ENCODE peak calls at places on chromosomes 2 and 18, in eight cellular contexts. B is Daoy; M is nephron progenitor cell; C is activated effector memory CD4-positive, alpha-beta T cell treated with Interleukin-2 at 50 U/mL for 16 hours; T is activated T-cell treated with anti-CD3 and anti-CD28 coated beads for 24 hours; G is midbrain; E is posterior vena cava; Y is H4. X is an unnamed sample.

GRCh38 chr18:48815182-48815520 is 135.6 kb downstream of the SMAD7 start:
- DNase-seq in B (no peak), M (no peak), C (no peak), T (no peak), G (no peak), E (peak), Y (no peak), X (no peak)

GRCh38 chr2:48587560-48587959 is 30.1 kb upstream of the GTF2A1L start:
- DNase-seq in B (no peak), M (no peak), C (no peak), T (no peak), G (no peak), E (no peak), Y (no peak), X (no peak)

GRCh38 chr2:196123679-196124373 is 47.6 kb downstream of the STK17B start:
- DNase-seq in B (peak), M (no peak), C (no peak), T (no peak), G (no peak), E (no peak), Y (no peak), X (no peak)

GRCh38 chr2:80519121-80519643 is 214.6 kb upstream of the LRRTM1 start:
- DNase-seq in B (no peak), M (no peak), C (no peak), T (no peak), G (peak), E (no peak), Y (no peak), X (no peak)

GRCh38 chr2:241762321-241762932 is 14.2 kb upstream of the GAL3ST2 start:
- DNase-seq in B (no peak), M (no peak), C (no peak), T (no peak), G (no peak), E (peak), Y (no peak), X (no peak)

GRCh38 chr2:164967781-164968228 is 12.5 kb upstream of the SLC38A11 start:
- DNase-seq in B (peak), M (no peak), C (no peak), T (no peak), G (no peak), E (no peak), Y (peak), X (no peak)

GRCh38 chr2:71482055-71482454 is 28.7 kb downstream of the DYSF start:
- DNase-seq in B (no peak), M (peak), C (no peak), T (no peak), G (no peak), E (peak), Y (no peak), X (no peak)

GRCh38 chr18:73791081-73791480 is 356.6 kb downstream of the FBXO15 start:
- DNase-seq in B (no peak), M (no peak), C (no peak), T (no peak), G (no peak), E (no peak), Y (no peak), X (no peak)

GRCh38 chr2:177598321-177598922 is 205.8 kb downstream of the AGPS start:
- DNase-seq in B (no peak), M (no peak), C (no peak), T (no peak), G (peak), E (no peak), Y (no peak), X (peak)

GRCh38 chr2:215692387-215693079 is 256.7 kb upstream of the FN1 start:
- DNase-seq in B (peak), M (no peak), C (no peak), T (no peak), G (no peak), E (no peak), Y (peak), X (no peak)

GRCh38 chr2:230335461-230335863 is 8.5 kb downstream of the SP140L start:
- DNase-seq in B (no peak), M (no peak), C (no peak), T (no peak), G (no peak), E (no peak), Y (no peak), X (no peak)

GRCh38 chr2:162710282-162710891 is 128.2 kb downstream of the KCNH7 start:
- DNase-seq in B (no peak), M (no peak), C (no peak), T (no peak), G (no peak), E (no peak), Y (peak), X (no peak)

GRCh38 chr2:11833601-11834000 is 87.2 kb downstream of the LPIN1 start:
- DNase-seq in B (peak), M (no peak), C (no peak), T (no peak), G (no peak), E (no peak), Y (no peak), X (no peak)

GRCh38 chr2:190533968-190534309 is 583 bp downstream of the NEMP2 start:
- DNase-seq in B (peak), M (no peak), C (peak), T (peak), G (no peak), E (no peak), Y (no peak), X (no peak)

GRCh38 chr2:175180701-175181103 is 808 bp downstream of the ATP5MC3 start:
- DNase-seq in B (peak), M (peak), C (peak), T (peak), G (peak), E (peak), Y (no peak), X (peak)

GRCh38 chr2:54579682-54580349 is 123.7 kb downstream of the SPTBN1 start:
- DNase-seq in B (no peak), M (no peak), C (peak), T (no peak), G (no peak), E (no peak), Y (no peak), X (no peak)

GRCh38 chr2:62099523-62100175 is 96.3 kb upstream of the B3GNT2 start:
- DNase-seq in B (no peak), M (no peak), C (no peak), T (no peak), G (no peak), E (no peak), Y (no peak), X (no peak)

GRCh38 chr2:96245609-96246390 is 20.0 kb downstream of the TMEM127 start:
- DNase-seq in B (peak), M (no peak), C (no peak), T (no peak), G (no peak), E (no peak), Y (no peak), X (no peak)

GRCh38 chr2:181805228-181806038 is 86.1 kb upstream of the ITPRID2 start:
- DNase-seq in B (no peak), M (no peak), C (no peak), T (no peak), G (no peak), E (no peak), Y (peak), X (no peak)

GRCh38 chr18:25230658-25231326 is 121.2 kb downstream of the ZNF521 start:
- DNase-seq in B (peak), M (no peak), C (no peak), T (no peak), G (peak), E (peak), Y (peak), X (no peak)

X was measured in glutamatergic neuron.